ENCODE peak calls at places on chromosome 17, in five cellular contexts. Q is activated CD4-positive, CD25-positive, alpha-beta regulatory T cell; H is PC-9; R is AML-193; A is tibial nerve. X is an unnamed sample.

GRCh38 chr17:50953831-50954601 is 87.9 kb upstream of the TOB1 start:
- DNase-seq in A (peak), Q (no peak), R (no peak), H (no peak), X (no peak)

GRCh38 chr17:70820276-70820675 is 650.9 kb downstream of the KCNJ2 start:
- DNase-seq in R (no peak), A (no peak), Q (no peak), H (no peak), X (no peak)

GRCh38 chr17:21213005-21213404 is 956 bp downstream of the TMEM11 start:
- DNase-seq in R (no peak), A (no peak), Q (no peak), H (no peak), X (no peak)

GRCh38 chr17:19867654-19868395 is at the start of gene ULK2:
- DNase-seq in Q (no peak), A (no peak), H (peak), R (no peak), X (peak)

GRCh38 chr17:35286120-35286781 is 43.4 kb downstream of the SLFN5 start:
- DNase-seq in H (no peak), Q (no peak), R (no peak), A (no peak), X (no peak)

GRCh38 chr17:10729334-10730193 is at the start of gene TMEM220:
- DNase-seq in A (peak), H (no peak), Q (peak), R (peak), X (no peak)

GRCh38 chr17:17420035-17420434 is 56.8 kb upstream of the MED9 start:
- DNase-seq in R (no peak), H (no peak), Q (no peak), A (peak), X (no peak)

GRCh38 chr17:82358467-82359350 is at the start of gene TEX19:
- DNase-seq in A (no peak), Q (no peak), R (peak), H (no peak), X (no peak)